ENCODE peak calls at places on chromosomes 1 and 21, in five cellular contexts. J, N, K, T and Y are unnamed samples.

GRCh38 chr1:77498918-77499317 is 183.5 kb downstream of the ZZZ3 start:
- DNase-seq in J (no peak), N (no peak), T (no peak), K (no peak), Y (no peak)

GRCh38 chr1:204263240-204263848 is 49.6 kb upstream of the GOLT1A start:
- DNase-seq in T (no peak), K (no peak), N (no peak), J (no peak), Y (no peak)

GRCh38 chr1:198943484-198943883 is 304.6 kb downstream of the PTPRC start:
- DNase-seq in K (no peak), N (no peak), T (no peak), J (no peak), Y (no peak)

GRCh38 chr1:183234660-183235476 is 48.8 kb downstream of the LAMC2 start:
- DNase-seq in K (no peak), N (peak; percentile 34), J (no peak), T (peak; percentile 21), Y (no peak)

GRCh38 chr1:166484871-166485270 is 318.1 kb upstream of the FAM78B start:
- DNase-seq in T (no peak), K (no peak), J (no peak), N (no peak), Y (no peak)

GRCh38 chr1:171929121-171929520 is 87.8 kb downstream of the DNM3 start:
- DNase-seq in N (no peak), K (no peak), T (no peak), J (no peak), Y (no peak)

GRCh38 chr1:225700889-225701465 is 48.1 kb upstream of the ENAH start:
- DNase-seq in K (no peak), N (no peak), T (no peak), J (no peak), Y (no peak)

GRCh38 chr1:209248649-209249279 is 334.8 kb upstream of the CAMK1G start:
- DNase-seq in J (peak; percentile 18), N (peak; percentile 68), T (peak; percentile 34), K (peak; percentile 30), Y (no peak)

GRCh38 chr1:183097438-183098051 is 74.3 kb downstream of the LAMC1 start:
- DNase-seq in K (no peak), J (no peak), N (no peak), T (no peak), Y (no peak)

GRCh38 chr1:167171286-167171929 is 49.3 kb upstream of the POU2F1 start:
- DNase-seq in J (no peak), T (no peak), N (no peak), K (no peak), Y (no peak)

GRCh38 chr1:200739499-200740290 is 1.0 kb downstream of the CAMSAP2 start:
- DNase-seq in N (no peak), J (no peak), K (no peak), T (peak; percentile 3), Y (no peak)

GRCh38 chr1:109499661-109500536 is 6.0 kb downstream of the CYB561D1 start:
- DNase-seq in J (no peak), K (no peak), N (peak; percentile 54), T (peak; percentile 45), Y (no peak)

GRCh38 chr1:199684686-199685273 is 342.7 kb upstream of the NR5A2 start:
- DNase-seq in T (peak; percentile 25), K (peak; percentile 8), N (peak; percentile 44), J (peak; percentile 6), Y (peak; percentile 2)

GRCh38 chr1:203665986-203666385 is 39.4 kb downstream of the ATP2B4 start:
- DNase-seq in T (no peak), J (no peak), K (no peak), N (no peak), Y (no peak)

GRCh38 chr1:40799351-40799867 is 15.8 kb downstream of the KCNQ4 start:
- DNase-seq in T (no peak), N (no peak), J (no peak), K (no peak), Y (no peak)

GRCh38 chr1:6517435-6517851 is 26.0 kb upstream of the PLEKHG5 start:
- DNase-seq in T (no peak), N (peak; percentile 75), J (no peak), K (no peak), Y (no peak)

GRCh38 chr1:227939791-227940771 is 7.7 kb downstream of the WNT9A start:
- DNase-seq in T (no peak), N (no peak), J (no peak), K (no peak), Y (peak; percentile 8)

GRCh38 chr1:40782371-40782956 is 1.1 kb upstream of the KCNQ4 start:
- DNase-seq in K (no peak), J (no peak), T (no peak), N (no peak), Y (no peak)

GRCh38 chr1:12196641-12197482 is 30.1 kb downstream of the TNFRSF1B start:
- DNase-seq in N (no peak), T (peak; percentile 35), J (peak; percentile 58), K (no peak), Y (no peak)

GRCh38 chr1:226784081-226785049 is 45.3 kb upstream of the ITPKB start:
- DNase-seq in K (no peak), T (no peak), N (no peak), J (no peak), Y (no peak)

GRCh38 chr1:204503122-204503912 is 8.7 kb upstream of the PIK3C2B start:
- DNase-seq in N (peak; percentile 60), J (no peak), K (no peak), T (peak; percentile 67), Y (no peak)

GRCh38 chr1:57889686-57890360 is 466.0 kb upstream of the DAB1 start:
- DNase-seq in N (no peak), T (no peak), K (no peak), J (no peak), Y (no peak)

GRCh38 chr1:26234644-26235384 is 814 bp downstream of the CEP85 start:
- DNase-seq in N (peak; percentile 54), T (peak; percentile 6), J (peak; percentile 15), K (no peak), Y (no peak)

GRCh38 chr1:63773815-63774616 is at the start of gene ROR1:
- DNase-seq in T (peak; percentile 60), N (peak; percentile 18), J (peak; percentile 76), K (no peak), Y (peak; percentile 20)

GRCh38 chr1:238624786-238625185 is 734.1 kb upstream of the ZP4 start:
- DNase-seq in K (no peak), J (no peak), N (no peak), T (no peak), Y (no peak)

GRCh38 chr1:218467101-218467728 is 122.1 kb downstream of the TGFB2 start:
- DNase-seq in T (no peak), N (no peak), K (no peak), J (no peak), Y (no peak)

GRCh38 chr21:45053561-45053960 is 20.8 kb upstream of the ADARB1 start:
- DNase-seq in J (no peak), K (no peak), N (no peak), T (no peak), Y (no peak)

GRCh38 chr1:173507205-173507846 is 30.2 kb downstream of the PRDX6 start:
- DNase-seq in J (no peak), T (no peak), K (no peak), N (no peak), Y (no peak)

GRCh38 chr21:23613014-23613413 is 1994.3 kb downstream of the MRPL39 start:
- DNase-seq in J (no peak), N (no peak), K (no peak), T (no peak), Y (no peak)

GRCh38 chr1:87226341-87226760 is 102.3 kb upstream of the LMO4 start:
- DNase-seq in J (no peak), N (no peak), T (peak; percentile 74), K (no peak), Y (no peak)
- TF ChIP-seq POLR2AphosphoS5 in J (no peak), N (no peak), T (no peak), K (no peak), Y (no peak)

DNA sequence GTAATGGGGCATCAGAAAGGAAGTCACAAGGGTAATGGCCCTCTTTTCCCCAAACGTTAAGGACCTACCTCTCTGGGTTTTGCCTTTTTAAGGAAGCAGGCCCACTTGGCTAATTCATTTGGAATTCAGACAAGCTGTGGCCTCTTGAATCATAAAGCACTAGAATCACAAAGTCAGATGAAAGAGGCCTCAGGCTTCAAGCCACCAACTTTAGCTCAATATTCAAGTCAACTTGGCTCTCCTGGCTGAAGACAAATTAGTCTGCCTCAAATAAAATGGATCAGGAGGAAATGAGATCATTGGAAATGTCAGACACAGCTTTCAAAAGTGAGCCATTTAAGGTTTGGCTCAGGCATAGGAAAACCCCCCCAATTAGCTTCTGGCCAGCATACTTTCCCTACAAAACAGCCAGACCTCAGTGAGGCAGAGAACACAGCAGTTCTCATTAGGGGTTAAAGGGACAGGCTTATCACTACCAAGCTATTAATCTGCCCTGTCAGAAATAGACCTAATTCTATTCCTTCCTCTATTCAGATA is 34.3 kb downstream of the SLC35D1 start:
- DNase-seq in T (no peak), K (no peak), J (no peak), N (no peak), Y (no peak)
- TF ChIP-seq TAF1 in T (no peak), K (no peak), J (no peak), N (no peak), Y (no peak)

DNA sequence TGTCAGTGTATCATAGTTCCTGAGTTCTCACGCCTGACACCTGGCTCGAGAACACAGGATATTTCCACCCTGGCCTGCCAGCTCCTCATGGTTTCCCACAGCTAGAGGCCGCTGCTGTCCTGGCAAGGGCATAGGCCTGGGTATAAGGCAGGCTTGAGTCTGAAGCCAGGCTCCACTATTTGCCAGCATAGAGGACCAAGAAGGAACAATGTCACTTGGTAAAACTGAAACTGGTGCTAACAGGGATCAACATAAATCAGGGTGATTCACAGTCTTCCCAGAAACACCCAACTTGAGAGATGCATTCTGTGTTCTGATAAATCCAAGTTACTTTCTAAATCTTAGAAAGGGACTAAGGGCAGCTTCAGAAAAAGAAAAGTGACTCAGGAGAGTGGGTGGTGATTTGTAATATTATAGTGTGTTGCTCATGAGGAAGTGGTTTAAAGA is 6.9 kb upstream of the S100A2 start:
- DNase-seq in T (peak; percentile 72), K (peak; percentile 37), J (peak; percentile 51), N (no peak), Y (no peak)
- TF ChIP-seq POLR2AphosphoS5 in T (no peak), K (no peak), J (no peak), N (no peak), Y (no peak)

GRCh38 chr1:213094446-213094845 is 43.4 kb downstream of the RPS6KC1 start:
- DNase-seq in K (no peak), J (no peak), N (no peak), T (peak; percentile 6), Y (no peak)
- TF ChIP-seq TAF1 in K (no peak), J (no peak), N (no peak), T (no peak), Y (no peak)